ENCODE peak calls at places on chromosome 7, in seven cellular contexts. Y, X, D, O, K, S and W are unnamed samples.

GRCh38 chr7:27593226-27593625 is 69.5 kb downstream of the HIBADH start:
- DNase-seq in Y (no peak), X (no peak), D (no peak), O (no peak), K (no peak), S (no peak), W (no peak)

GRCh38 chr7:43141091-43141490 is 28.6 kb downstream of the HECW1 start:
- DNase-seq in Y (no peak), X (no peak), D (no peak), O (no peak), K (no peak), S (no peak), W (no peak)

GRCh38 chr7:2511769-2512168 is 7.8 kb upstream of the LFNG start:
- DNase-seq in Y (no peak), X (no peak), D (no peak), O (no peak), K (no peak), S (no peak), W (no peak)

GRCh38 chr7:15459018-15459621 is 102.7 kb downstream of the AGMO start:
- DNase-seq in Y (no peak), X (peak), D (no peak), O (no peak), K (no peak), S (no peak), W (no peak)

GRCh38 chr7:95723583-95724180 is 48.7 kb upstream of the DYNC1I1 start:
- DNase-seq in Y (peak), X (peak), D (peak), O (peak), K (no peak), S (peak), W (no peak)

GRCh38 chr7:151125835-151126481 is 39.7 kb downstream of the AGAP3 start:
- DNase-seq in Y (no peak), X (no peak), D (peak), O (no peak), K (peak), S (no peak), W (no peak)

GRCh38 chr7:96675548-96675947 is 34.1 kb downstream of the SEM1 start:
- DNase-seq in Y (no peak), X (peak), D (no peak), O (no peak), K (no peak), S (no peak), W (no peak)

GRCh38 chr7:115356139-115356746 is 434.3 kb downstream of the MDFIC start:
- DNase-seq in Y (peak), X (peak), D (peak), O (no peak), K (no peak), S (no peak), W (no peak)

GRCh38 chr7:149280661-149281507 is 18.9 kb downstream of the ZNF783 start:
- DNase-seq in Y (no peak), X (no peak), D (no peak), O (no peak), K (no peak), S (no peak), W (no peak)

GRCh38 chr7:86479144-86479543 is 164.6 kb upstream of the GRM3 start:
- DNase-seq in Y (no peak), X (no peak), D (no peak), O (no peak), K (no peak), S (no peak), W (no peak)

GRCh38 chr7:115357213-115357999 is 435.5 kb downstream of the MDFIC start:
- DNase-seq in Y (no peak), X (no peak), D (peak), O (no peak), K (peak), S (no peak), W (no peak)

GRCh38 chr7:27641576-27642230 is 21.0 kb downstream of the HIBADH start:
- DNase-seq in Y (no peak), X (no peak), D (no peak), O (peak), K (no peak), S (peak), W (no peak)

GRCh38 chr7:19026888-19027287 is 90.5 kb downstream of the TWIST1 start:
- DNase-seq in Y (no peak), X (no peak), D (no peak), O (no peak), K (no peak), S (no peak), W (no peak)

GRCh38 chr7:1042161-1042833 is 2.0 kb upstream of the GPR146 start:
- DNase-seq in Y (no peak), X (no peak), D (no peak), O (no peak), K (no peak), S (no peak), W (no peak)

GRCh38 chr7:127114739-127115265 is 137.9 kb downstream of the GRM8 start:
- DNase-seq in Y (no peak), X (no peak), D (no peak), O (peak), K (no peak), S (no peak), W (no peak)

GRCh38 chr7:42832672-42833071 is 79.2 kb downstream of the C7orf25 start:
- DNase-seq in Y (no peak), X (no peak), D (no peak), O (no peak), K (no peak), S (no peak), W (no peak)

GRCh38 chr7:36165059-36165458 is 12.0 kb downstream of the EEPD1 start:
- DNase-seq in Y (no peak), X (no peak), D (no peak), O (no peak), K (no peak), S (no peak), W (no peak)

GRCh38 chr7:107917770-107918651 is 27.0 kb downstream of the DLD start:
- DNase-seq in Y (no peak), X (no peak), D (no peak), O (no peak), K (no peak), S (no peak), W (no peak)

GRCh38 chr7:6026917-6027316 is 4.3 kb upstream of the ANKRD61 start:
- DNase-seq in Y (no peak), X (no peak), D (no peak), O (no peak), K (peak), S (no peak), W (no peak)

GRCh38 chr7:26653966-26654365 is 210.4 kb downstream of the SKAP2 start:
- DNase-seq in Y (no peak), X (no peak), D (no peak), O (no peak), K (no peak), S (no peak), W (no peak)

GRCh38 chr7:20223356-20223755 is 6.2 kb upstream of the MACC1 start:
- DNase-seq in Y (no peak), X (no peak), D (no peak), O (no peak), K (no peak), S (no peak), W (no peak)

GRCh38 chr7:135743907-135744789 is 4.5 kb downstream of the FAM180A start:
- DNase-seq in Y (no peak), X (peak), D (no peak), O (no peak), K (no peak), S (no peak), W (no peak)

GRCh38 chr7:127738859-127739258 is 86.9 kb downstream of the SND1 start:
- DNase-seq in Y (no peak), X (no peak), D (no peak), O (no peak), K (no peak), S (no peak), W (no peak)

GRCh38 chr7:110573862-110574528 is 516.9 kb upstream of the LRRN3 start:
- DNase-seq in Y (no peak), X (no peak), D (peak), O (peak), K (no peak), S (peak), W (no peak)

GRCh38 chr7:140541513-140542192 is 62.3 kb upstream of the MKRN1 start:
- DNase-seq in Y (peak), X (peak), D (peak), O (peak), K (peak), S (peak), W (no peak)

GRCh38 chr7:117010375-117011133 is 57.3 kb downstream of the ST7 start:
- DNase-seq in Y (no peak), X (no peak), D (no peak), O (no peak), K (no peak), S (no peak), W (no peak)